ENCODE peak calls at places on chromosomes 16 and 17, in six cellular contexts. T is K562, D is upper lobe of left lung, K is GM12878, S is tibial nerve, O is stomach. M is an unnamed sample.

GRCh38 chr17:6347776-6348175 is 87.1 kb downstream of the AIPL1 start:
- DNase-seq in T (no peak), D (no peak), K (no peak), S (no peak), O (no peak), M (no peak)

GRCh38 chr17:38702900-38703741 is 2.0 kb upstream of the MLLT6 start:
- DNase-seq in T (peak; percentile 59), D (peak; percentile 60), K (no peak), S (no peak), O (peak; percentile 39), M (no peak)

GRCh38 chr16:67942200-67942509 is 1.8 kb downstream of the LCAT start:
- DNase-seq in T (peak; percentile 71), D (no peak), K (no peak), S (no peak), O (no peak), M (peak; percentile 85)

GRCh38 chr17:81062014-81062413 is 27.1 kb downstream of the BAIAP2 start:
- DNase-seq in T (no peak), D (no peak), K (no peak), S (no peak), O (no peak), M (no peak)

GRCh38 chr16:66741971-66742396 is 9.4 kb downstream of the DYNC1LI2 start:
- DNase-seq in T (no peak), D (no peak), K (no peak), S (no peak), O (no peak), M (no peak)

GRCh38 chr17:36104601-36105000 is 974 bp downstream of the CCL4 start:
- DNase-seq in T (no peak), D (no peak), K (no peak), S (no peak), O (no peak), M (no peak)

GRCh38 chr17:2398655-2399571 is 1.9 kb downstream of the MNT start:
- DNase-seq in T (peak; percentile 88), D (peak; percentile 73), K (no peak), S (no peak), O (peak; percentile 47), M (peak; percentile 59)

GRCh38 chr17:51257150-51258081 is 2.4 kb downstream of the MBTD1 start:
- DNase-seq in T (no peak), D (no peak), K (no peak), S (no peak), O (no peak), M (no peak)

GRCh38 chr17:45813051-45813731 is 29.1 kb downstream of the CRHR1 start:
- DNase-seq in T (peak; percentile 38), D (no peak), K (no peak), S (no peak), O (no peak), M (peak; percentile 65)

GRCh38 chr17:72171703-72172670 is 51.2 kb downstream of the SOX9 start:
- DNase-seq in T (no peak), D (no peak), K (no peak), S (no peak), O (no peak), M (no peak)

GRCh38 chr17:76812248-76812647 is 56.0 kb upstream of the MGAT5B start:
- DNase-seq in T (peak; percentile 29), D (no peak), K (no peak), S (no peak), O (no peak), M (no peak)

GRCh38 chr16:21264226-21265036 is 13.7 kb downstream of the CRYM start:
- DNase-seq in T (no peak), D (no peak), K (no peak), S (no peak), O (no peak), M (no peak)

GRCh38 chr17:4365628-4366311 is 705 bp downstream of the UBE2G1 start:
- DNase-seq in T (peak; percentile 43), D (peak; percentile 35), K (no peak), S (no peak), O (no peak), M (peak; percentile 76)

GRCh38 chr17:50647187-50647586 is 12.5 kb downstream of the ABCC3 start:
- DNase-seq in T (no peak), D (no peak), K (no peak), S (no peak), O (no peak), M (no peak)

DNA sequence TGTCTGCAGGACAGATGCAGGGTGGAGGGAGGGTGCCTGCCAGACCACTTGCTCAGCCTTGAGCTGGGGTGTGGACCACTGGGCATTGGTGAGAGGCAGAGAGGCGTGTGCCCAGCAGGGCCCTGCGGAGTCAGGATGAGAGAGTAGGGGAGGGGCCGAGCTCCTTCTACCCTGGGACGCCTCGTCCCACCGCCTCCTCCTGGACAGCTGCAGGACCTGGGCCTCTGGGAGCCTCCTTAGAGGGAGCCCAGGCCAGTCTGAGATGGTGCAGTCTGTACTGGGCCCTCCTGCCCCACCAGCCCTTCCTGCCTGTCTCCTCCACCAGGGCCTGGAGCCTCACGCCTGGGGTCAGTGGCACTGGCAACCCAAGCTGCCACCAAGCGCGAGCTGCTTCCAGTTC is 35.9 kb upstream of the ACSF3 start:
- DNase-seq in T (no peak), D (no peak), K (no peak), S (no peak), O (no peak), M (no peak)
- TF ChIP-seq EP300 in T (no peak), D (no peak), K (no peak), S (no peak), O (no peak), M (no peak)

GRCh38 chr17:79835470-79835899 is 3.8 kb downstream of the CBX4 start:
- DNase-seq in T (peak; percentile 36), D (no peak), K (no peak), S (no peak), O (no peak), M (peak; percentile 65)

GRCh38 chr17:79838541-79839274 is 532 bp downstream of the CBX4 start:
- DNase-seq in T (peak; percentile 71), D (peak; percentile 51), K (no peak), S (no peak), O (peak; percentile 55), M (peak; percentile 88)

GRCh38 chr17:79835953-79836951 is 3.0 kb downstream of the CBX4 start:
- DNase-seq in T (peak; percentile 99), D (peak; percentile 90), K (no peak), S (no peak), O (peak; percentile 90), M (no peak)

GRCh38 chr17:79837888-79838540 is 1.2 kb downstream of the CBX4 start:
- DNase-seq in T (peak; percentile 47), D (no peak), K (no peak), S (no peak), O (no peak), M (peak; percentile 62)

GRCh38 chr17:79836952-79837887 is 2.0 kb downstream of the CBX4 start:
- DNase-seq in T (peak; percentile 67), D (peak; percentile 96), K (no peak), S (no peak), O (peak; percentile 96), M (peak; percentile 68)
- TF ChIP-seq EP300 in T (no peak), D (no peak), K (no peak), S (no peak), O (no peak), M (no peak)

GRCh38 chr16:85132456-85133289 is 20.4 kb upstream of the CIBAR2 start:
- DNase-seq in T (no peak), D (no peak), K (no peak), S (no peak), O (no peak), M (no peak)

GRCh38 chr16:85133290-85133599 is 21.0 kb upstream of the CIBAR2 start:
- DNase-seq in T (no peak), D (no peak), K (no peak), S (no peak), O (no peak), M (no peak)

GRCh38 chr16:85136213-85136704 is 24.0 kb upstream of the CIBAR2 start:
- DNase-seq in T (peak; percentile 27), D (peak; percentile 67), K (peak; percentile 28), S (peak; percentile 61), O (no peak), M (no peak)

GRCh38 chr16:85134794-85135153 is 22.5 kb upstream of the CIBAR2 start:
- DNase-seq in T (peak; percentile 62), D (no peak), K (no peak), S (no peak), O (no peak), M (no peak)

DNA sequence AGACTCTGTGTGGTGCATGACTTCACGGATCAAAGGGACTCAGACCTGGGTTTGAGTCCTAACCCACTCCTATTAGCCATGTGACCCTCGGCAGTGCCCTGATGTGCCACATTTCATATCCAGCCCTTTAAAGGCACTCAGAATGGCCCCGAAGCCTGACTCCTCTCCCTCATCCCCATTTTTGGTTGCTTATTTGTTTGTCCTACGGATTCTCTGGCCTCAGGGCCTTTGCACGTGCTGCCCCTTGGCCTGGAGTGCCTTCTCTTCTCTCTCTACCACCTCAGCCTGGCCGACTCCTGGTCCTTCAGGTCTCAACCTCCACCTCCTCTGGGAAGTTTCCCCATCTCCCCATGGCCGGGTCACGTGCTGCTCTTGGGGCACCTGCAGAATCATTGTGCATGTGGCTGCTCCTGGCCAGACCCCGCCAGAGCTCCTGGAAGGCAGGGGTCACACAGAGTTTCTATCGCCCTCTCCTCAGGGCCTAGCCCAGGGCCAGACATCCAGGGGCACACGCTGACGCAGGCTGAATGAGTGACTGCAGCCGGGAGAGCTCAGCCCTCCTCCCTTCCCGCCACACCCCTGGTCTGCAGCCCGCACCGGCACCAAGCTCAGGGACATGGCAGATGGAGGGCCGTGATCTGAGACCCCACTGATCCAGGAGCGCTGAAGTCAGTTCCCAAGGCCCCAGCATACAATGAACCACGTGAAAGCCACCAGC is 22.0 kb upstream of the CIBAR2 start:
- DNase-seq in T (no peak), D (no peak), K (no peak), S (no peak), O (no peak), M (no peak)
- TF ChIP-seq EP300 in T (no peak), D (no peak), K (no peak), S (no peak), O (no peak), M (no peak)

GRCh38 chr17:57091186-57091618 is 6.2 kb downstream of the AKAP1 start:
- DNase-seq in T (no peak), D (peak; percentile 69), K (no peak), S (no peak), O (peak; percentile 75), M (no peak)
- TF ChIP-seq EP300 in T (no peak), D (no peak), K (no peak), S (no peak), O (no peak), M (no peak)